ENCODE peak calls at places on chromosomes 16 and 17, in nine cellular contexts. M is astrocyte of the spinal cord; G is GM04504; T is effector memory CD4-positive, alpha-beta T cell; B is hepatic stellate cell; L is right cardiac atrium; D is activated CD4-positive, alpha-beta T cell treated with anti-CD3 and anti-CD28 coated beads, Interleukin-2, amount 10 ng/mL, durations not matched to agents 7 days and 5 days; W is anterior cingulate cortex; F is GM20000. H is an unnamed sample.

GRCh38 chr17:21823643-21824042 is 131.3 kb downstream of the KCNJ18 start:
- DNase-seq in M (no peak), G (no peak), T (no peak), B (no peak), L (no peak), D (no peak), W (no peak), F (no peak), H (no peak)

GRCh38 chr16:27175888-27176287 is 27.4 kb upstream of the KDM8 start:
- DNase-seq in M (no peak), G (no peak), T (no peak), B (no peak), L (no peak), D (no peak), W (no peak), F (no peak), H (no peak)

GRCh38 chr17:78231991-78232759 is 744 bp downstream of the TMEM235 start:
- DNase-seq in M (no peak), G (no peak), T (no peak), B (no peak), L (no peak), D (peak; percentile 51), W (no peak), F (peak; percentile 67), H (no peak)

GRCh38 chr16:70430667-70431536 is 8.0 kb downstream of the ST3GAL2 start:
- DNase-seq in M (no peak), G (no peak), T (peak; percentile 39), B (no peak), L (peak; percentile 58), D (peak; percentile 47), W (no peak), F (peak; percentile 79), H (peak; percentile 27)

GRCh38 chr17:65278050-65278819 is 141.1 kb downstream of the RGS9 start:
- DNase-seq in M (peak; percentile 67), G (no peak), T (no peak), B (peak; percentile 84), L (peak; percentile 59), D (peak; percentile 28), W (no peak), F (no peak), H (no peak)

GRCh38 chr17:42924891-42925290 is 24.3 kb downstream of the G6PC1 start:
- DNase-seq in M (no peak), G (no peak), T (no peak), B (no peak), L (no peak), D (no peak), W (no peak), F (no peak), H (no peak)

GRCh38 chr16:4752351-4753100 is 14.4 kb downstream of the ZNF500 start:
- DNase-seq in M (no peak), G (no peak), T (no peak), B (no peak), L (peak; percentile 52), D (no peak), W (no peak), F (no peak), H (no peak)

GRCh38 chr16:67647111-67647651 is 2.2 kb downstream of the CARMIL2 start:
- DNase-seq in M (no peak), G (no peak), T (no peak), B (no peak), L (no peak), D (no peak), W (no peak), F (peak; percentile 23), H (no peak)

GRCh38 chr17:18261146-18261515 is 669 bp downstream of the MIEF2 start:
- DNase-seq in M (peak; percentile 29), G (peak; percentile 21), T (no peak), B (peak; percentile 81), L (peak; percentile 83), D (peak; percentile 35), W (no peak), F (peak; percentile 81), H (no peak)

GRCh38 chr17:7842950-7843535 is 9.0 kb downstream of the KDM6B start:
- DNase-seq in M (no peak), G (peak; percentile 72), T (no peak), B (no peak), L (peak; percentile 88), D (no peak), W (no peak), F (no peak), H (no peak)

GRCh38 chr17:9239821-9240658 is 218.7 kb downstream of the NTN1 start:
- DNase-seq in M (peak; percentile 39), G (no peak), T (peak; percentile 56), B (peak; percentile 92), L (peak; percentile 92), D (peak; percentile 68), W (no peak), F (peak; percentile 97), H (peak; percentile 59)

GRCh38 chr16:67339453-67339852 is 12.8 kb downstream of the LRRC36 start:
- DNase-seq in M (peak; percentile 49), G (no peak), T (no peak), B (no peak), L (no peak), D (no peak), W (no peak), F (peak; percentile 20), H (no peak)

GRCh38 chr16:17475104-17475503 is 4.3 kb upstream of the XYLT1 start:
- DNase-seq in M (no peak), G (no peak), T (no peak), B (no peak), L (no peak), D (no peak), W (no peak), F (no peak), H (no peak)

GRCh38 chr17:70829876-70830275 is 660.5 kb downstream of the KCNJ2 start:
- DNase-seq in M (no peak), G (no peak), T (no peak), B (no peak), L (no peak), D (no peak), W (no peak), F (no peak), H (no peak)

GRCh38 chr17:27282054-27282501 is 11.8 kb upstream of the WSB1 start:
- DNase-seq in M (no peak), G (peak; percentile 23), T (no peak), B (no peak), L (no peak), D (no peak), W (no peak), F (peak; percentile 52), H (no peak)

H was measured in activated T-helper 1 cell treated with Interleukin-2 at 50 U/mL for 16 hours.